ENCODE peak calls at places on chromosomes 1 and 21, in ten cellular contexts. G, O, D, N, I, W, U, F, Z and A are unnamed samples.

GRCh38 chr1:41582351-41582750 is 97.9 kb upstream of the EDN2 start:
- DNase-seq in G (no peak), O (no peak), D (no peak), N (no peak), I (no peak), W (no peak), U (no peak), F (no peak), Z (no peak), A (no peak)

GRCh38 chr1:47934243-47934805 is 62.9 kb downstream of the TRABD2B start:
- DNase-seq in G (peak), O (peak), D (no peak), N (peak), I (no peak), W (no peak), U (peak), F (peak), Z (no peak), A (peak)

GRCh38 chr1:21232044-21232443 is 55.3 kb upstream of the EIF4G3 start:
- DNase-seq in G (peak), O (peak), D (no peak), N (peak), I (no peak), W (peak), U (peak), F (peak), Z (peak), A (peak)

GRCh38 chr1:207520946-207521345 is 25.0 kb downstream of the CR1 start:
- DNase-seq in G (no peak), O (no peak), D (no peak), N (no peak), I (no peak), W (no peak), U (no peak), F (no peak), Z (no peak), A (no peak)

GRCh38 chr1:74396942-74397341 is 115.5 kb downstream of the LRRC53 start:
- DNase-seq in G (no peak), O (no peak), D (no peak), N (peak), I (peak), W (no peak), U (no peak), F (no peak), Z (no peak), A (no peak)

GRCh38 chr1:9247894-9248293 is 13.3 kb downstream of the H6PD start:
- DNase-seq in G (no peak), O (no peak), D (no peak), N (no peak), I (no peak), W (no peak), U (no peak), F (peak), Z (no peak), A (no peak)

GRCh38 chr1:57752847-57753246 is 329.0 kb upstream of the DAB1 start:
- DNase-seq in G (no peak), O (no peak), D (no peak), N (peak), I (no peak), W (no peak), U (no peak), F (peak), Z (no peak), A (no peak)

GRCh38 chr1:42732126-42732680 is 7.8 kb downstream of the CLDN19 start:
- DNase-seq in G (no peak), O (no peak), D (no peak), N (no peak), I (no peak), W (no peak), U (no peak), F (no peak), Z (no peak), A (no peak)

GRCh38 chr21:32371913-32372314 is 20.9 kb downstream of the URB1 start:
- DNase-seq in G (peak), O (no peak), D (no peak), N (no peak), I (no peak), W (no peak), U (peak), F (peak), Z (no peak), A (no peak)

GRCh38 chr1:174689524-174689923 is 241.8 kb downstream of the GPR52 start:
- DNase-seq in G (no peak), O (no peak), D (no peak), N (no peak), I (no peak), W (no peak), U (no peak), F (no peak), Z (no peak), A (no peak)

GRCh38 chr1:22889213-22889827 is 83.3 kb downstream of the LACTBL1 start:
- DNase-seq in G (peak), O (no peak), D (no peak), N (peak), I (no peak), W (no peak), U (peak), F (peak), Z (peak), A (peak)

GRCh38 chr1:22545126-22545525 is 18.2 kb upstream of the EPHA8 start:
- DNase-seq in G (no peak), O (no peak), D (no peak), N (no peak), I (no peak), W (no peak), U (no peak), F (no peak), Z (no peak), A (no peak)

GRCh38 chr1:36864182-36865079 is 169.9 kb downstream of the GRIK3 start:
- DNase-seq in G (no peak), O (peak), D (no peak), N (no peak), I (no peak), W (no peak), U (peak), F (no peak), Z (peak), A (no peak)

GRCh38 chr1:64687725-64688285 is 57.1 kb upstream of the RAVER2 start:
- DNase-seq in G (peak), O (peak), D (no peak), N (no peak), I (peak), W (no peak), U (no peak), F (peak), Z (no peak), A (no peak)

GRCh38 chr1:113125469-113125868 is 52.5 kb downstream of the LRIG2 start:
- DNase-seq in G (no peak), O (no peak), D (no peak), N (no peak), I (no peak), W (no peak), U (no peak), F (no peak), Z (no peak), A (no peak)

GRCh38 chr1:31222176-31222575 is 17.5 kb downstream of the NKAIN1 start:
- DNase-seq in G (no peak), O (no peak), D (no peak), N (no peak), I (no peak), W (no peak), U (no peak), F (no peak), Z (no peak), A (no peak)

GRCh38 chr1:228367798-228368791 is 38.5 kb downstream of the TRIM11 start:
- DNase-seq in G (no peak), O (peak), D (no peak), N (peak), I (peak), W (no peak), U (no peak), F (no peak), Z (no peak), A (no peak)

GRCh38 chr1:23555949-23556640 is 3.2 kb downstream of the ID3 start:
- DNase-seq in G (peak), O (peak), D (no peak), N (peak), I (no peak), W (no peak), U (peak), F (peak), Z (no peak), A (no peak)

GRCh38 chr1:185720633-185721272 is 13.4 kb upstream of the HMCN1 start:
- DNase-seq in G (peak), O (no peak), D (no peak), N (peak), I (no peak), W (no peak), U (no peak), F (peak), Z (peak), A (no peak)

GRCh38 chr1:97943354-97943753 is 22.5 kb upstream of the DPYD start:
- DNase-seq in G (peak), O (no peak), D (no peak), N (peak), I (no peak), W (no peak), U (no peak), F (peak), Z (peak), A (no peak)

GRCh38 chr1:246142320-246142893 is 364.7 kb downstream of the SMYD3 start:
- DNase-seq in G (peak), O (no peak), D (no peak), N (peak), I (no peak), W (no peak), U (no peak), F (peak), Z (no peak), A (no peak)

GRCh38 chr21:39048574-39048973 is 134.7 kb downstream of the PSMG1 start:
- DNase-seq in G (peak), O (no peak), D (no peak), N (no peak), I (no peak), W (no peak), U (no peak), F (peak), Z (peak), A (no peak)

GRCh38 chr1:94621802-94622201 is 80.2 kb upstream of the F3 start:
- DNase-seq in G (no peak), O (no peak), D (no peak), N (no peak), I (no peak), W (no peak), U (no peak), F (no peak), Z (no peak), A (no peak)

GRCh38 chr1:52237430-52237829 is 95.5 kb downstream of the ZFYVE9 start:
- DNase-seq in G (peak), O (no peak), D (no peak), N (no peak), I (no peak), W (no peak), U (no peak), F (peak), Z (peak), A (no peak)

GRCh38 chr1:36175137-36176095 is 19.5 kb downstream of the MAP7D1 start:
- DNase-seq in G (peak), O (peak), D (no peak), N (peak), I (no peak), W (no peak), U (peak), F (peak), Z (peak), A (peak)

GRCh38 chr1:198003468-198003867 is 86.3 kb downstream of the LHX9 start:
- DNase-seq in G (no peak), O (no peak), D (no peak), N (no peak), I (no peak), W (no peak), U (no peak), F (no peak), Z (no peak), A (no peak)

GRCh38 chr21:41465176-41465781 is 39.2 kb downstream of the MX1 start:
- DNase-seq in G (no peak), O (no peak), D (no peak), N (no peak), I (no peak), W (no peak), U (no peak), F (no peak), Z (no peak), A (no peak)

GRCh38 chr1:14973773-14974172 is 179.8 kb upstream of the TMEM51 start:
- DNase-seq in G (no peak), O (no peak), D (no peak), N (no peak), I (no peak), W (no peak), U (no peak), F (no peak), Z (no peak), A (no peak)

GRCh38 chr21:34351786-34352241 is 12.0 kb upstream of the KCNE2 start:
- DNase-seq in G (peak), O (peak), D (no peak), N (peak), I (peak), W (no peak), U (no peak), F (peak), Z (no peak), A (peak)

GRCh38 chr1:231106347-231106746 is 55.5 kb upstream of the TRIM67 start:
- DNase-seq in G (peak), O (no peak), D (no peak), N (peak), I (no peak), W (no peak), U (no peak), F (peak), Z (peak), A (peak)

GRCh38 chr1:46187106-46187869 is 10.9 kb downstream of the POMGNT1 start:
- DNase-seq in G (no peak), O (no peak), D (no peak), N (no peak), I (no peak), W (no peak), U (no peak), F (no peak), Z (no peak), A (no peak)

GRCh38 chr1:234721476-234722266 is 111.7 kb upstream of the IRF2BP2 start:
- DNase-seq in G (peak), O (peak), D (no peak), N (peak), I (no peak), W (no peak), U (no peak), F (peak), Z (no peak), A (peak)

GRCh38 chr1:180003026-180003695 is 48.6 kb downstream of the CEP350 start:
- DNase-seq in G (no peak), O (no peak), D (no peak), N (no peak), I (no peak), W (no peak), U (no peak), F (no peak), Z (no peak), A (no peak)